ENCODE peak calls at places on chromosomes 7 and 10, in five cellular contexts. U, D, P, R and O are unnamed samples.

GRCh38 chr7:7438851-7439250 is 96.8 kb downstream of the COL28A1 start:
- DNase-seq in D (no peak), R (peak), U (no peak), P (no peak), O (no peak)

GRCh38 chr7:128937647-128938523 is at the start of gene IRF5:
- DNase-seq in R (no peak), U (no peak), P (no peak), D (peak), O (no peak)

GRCh38 chr7:44893710-44894135 is 8.4 kb upstream of the PURB start:
- DNase-seq in U (no peak), R (no peak), D (peak), P (no peak), O (no peak)

GRCh38 chr7:69412331-69413146 is 185.7 kb upstream of the AUTS2 start:
- DNase-seq in P (no peak), U (no peak), D (peak), R (no peak), O (peak)

GRCh38 chr7:132255898-132256297 is 320.4 kb downstream of the PLXNA4 start:
- DNase-seq in U (no peak), P (no peak), D (no peak), R (no peak), O (no peak)

GRCh38 chr10:90319188-90319914 is 538.5 kb downstream of the HTR7 start:
- DNase-seq in U (no peak), R (peak), D (no peak), P (no peak), O (no peak)

GRCh38 chr7:83547526-83547925 is 101.4 kb downstream of the SEMA3E start:
- DNase-seq in U (peak), D (no peak), R (peak), P (peak), O (no peak)

GRCh38 chr10:96352587-96352986 is 6.2 kb downstream of the OPALIN start:
- DNase-seq in P (no peak), R (no peak), U (no peak), D (no peak), O (no peak)

GRCh38 chr7:51220226-51220625 is 96.4 kb downstream of the COBL start:
- DNase-seq in P (no peak), D (peak), R (no peak), U (no peak), O (no peak)

GRCh38 chr10:3782456-3783312 is 2.3 kb downstream of the KLF6 start:
- DNase-seq in U (peak), D (peak), P (no peak), R (peak), O (peak)

GRCh38 chr7:139494835-139495568 is 11.5 kb upstream of the KLRG2 start:
- DNase-seq in R (no peak), P (peak), D (no peak), U (no peak), O (no peak)

GRCh38 chr7:98107313-98107691 is 640 bp downstream of the LMTK2 start:
- DNase-seq in D (no peak), P (no peak), R (peak), U (peak), O (no peak)

GRCh38 chr7:131506597-131506996 is 49.8 kb downstream of the PODXL start:
- DNase-seq in D (peak), P (no peak), R (no peak), U (no peak), O (no peak)

GRCh38 chr7:30973791-30974604 is 10.2 kb downstream of the GHRHR start:
- DNase-seq in R (no peak), D (peak), P (no peak), U (no peak), O (no peak)